ENCODE peak calls at places on chromosomes 7 and 10, in six cellular contexts. X is CD8-positive, alpha-beta memory T cell; I is mammary epithelial cell; J is IMR-90; Q is esophagus squamous epithelium; W is right lobe of liver. P is an unnamed sample.

GRCh38 chr7:82234457-82235049 is 209.0 kb downstream of the CACNA2D1 start:
- DNase-seq in X (no peak), I (no peak), J (peak), Q (no peak), W (no peak), P (no peak)

GRCh38 chr10:124285587-124286527 is 132.9 kb downstream of the OAT start:
- DNase-seq in X (no peak), I (no peak), J (no peak), Q (no peak), W (no peak), P (peak)

GRCh38 chr10:52216852-52217251 is 97.2 kb upstream of the DKK1 start:
- DNase-seq in X (no peak), I (peak), J (peak), Q (no peak), W (no peak), P (no peak)

GRCh38 chr10:8416192-8416701 is 361.8 kb downstream of the GATA3 start:
- DNase-seq in X (peak), I (no peak), J (no peak), Q (no peak), W (no peak), P (no peak)

GRCh38 chr7:152568972-152569371 is 107.0 kb downstream of the XRCC2 start:
- DNase-seq in X (no peak), I (no peak), J (no peak), Q (no peak), W (no peak), P (no peak)

GRCh38 chr7:22786290-22786932 is 36.2 kb downstream of the TOMM7 start:
- DNase-seq in X (no peak), I (no peak), J (no peak), Q (no peak), W (no peak), P (no peak)

GRCh38 chr10:23314835-23315239 is 29.8 kb downstream of the C10orf67 start:
- DNase-seq in X (no peak), I (peak), J (peak), Q (no peak), W (no peak), P (no peak)

GRCh38 chr7:117320523-117320922 is 2.3 kb downstream of the WNT2 start:
- DNase-seq in X (no peak), I (no peak), J (no peak), Q (no peak), W (no peak), P (no peak)

GRCh38 chr10:97821308-97822038 is 28.2 kb upstream of the GOLGA7B start:
- DNase-seq in X (no peak), I (no peak), J (no peak), Q (no peak), W (no peak), P (no peak)

GRCh38 chr10:127600479-127600878 is 51.4 kb downstream of the NPS start:
- DNase-seq in X (no peak), I (no peak), J (no peak), Q (no peak), W (no peak), P (no peak)

GRCh38 chr7:6476596-6477374 is 29.0 kb upstream of the DAGLB start:
- DNase-seq in X (no peak), I (no peak), J (no peak), Q (no peak), W (no peak), P (peak)

GRCh38 chr7:151454932-151455530 is 15.1 kb upstream of the CRYGN start:
- DNase-seq in X (no peak), I (no peak), J (no peak), Q (no peak), W (no peak), P (no peak)

GRCh38 chr10:458466-458865 is 231.0 kb downstream of the DIP2C start:
- DNase-seq in X (no peak), I (no peak), J (no peak), Q (no peak), W (no peak), P (no peak)

GRCh38 chr7:30990316-30991029 is 26.7 kb downstream of the GHRHR start:
- DNase-seq in X (no peak), I (no peak), J (no peak), Q (no peak), W (no peak), P (no peak)

GRCh38 chr7:50696810-50697582 is 85.7 kb downstream of the GRB10 start:
- DNase-seq in X (no peak), I (no peak), J (no peak), Q (no peak), W (no peak), P (no peak)

GRCh38 chr7:112665709-112666108 is 124.5 kb downstream of the TMEM168 start:
- DNase-seq in X (no peak), I (peak), J (peak), Q (no peak), W (no peak), P (no peak)

GRCh38 chr7:152910545-152911013 is 151.0 kb downstream of the ACTR3B start:
- DNase-seq in X (no peak), I (no peak), J (no peak), Q (no peak), W (no peak), P (no peak)

GRCh38 chr7:46835556-46835955 is 746.4 kb downstream of the TNS3 start:
- DNase-seq in X (no peak), I (no peak), J (peak), Q (no peak), W (no peak), P (no peak)

GRCh38 chr7:128906766-128907559 is 3.5 kb downstream of the KCP start:
- DNase-seq in X (peak), I (no peak), J (no peak), Q (no peak), W (no peak), P (no peak)

GRCh38 chr10:103829838-103830465 is 25.4 kb downstream of the SH3PXD2A start:
- DNase-seq in X (no peak), I (no peak), J (no peak), Q (no peak), W (no peak), P (no peak)
- H3K27ac ChIP-seq in X (no peak), I (no peak), J (no peak), Q (no peak), W (no peak), P (no peak)

DNA sequence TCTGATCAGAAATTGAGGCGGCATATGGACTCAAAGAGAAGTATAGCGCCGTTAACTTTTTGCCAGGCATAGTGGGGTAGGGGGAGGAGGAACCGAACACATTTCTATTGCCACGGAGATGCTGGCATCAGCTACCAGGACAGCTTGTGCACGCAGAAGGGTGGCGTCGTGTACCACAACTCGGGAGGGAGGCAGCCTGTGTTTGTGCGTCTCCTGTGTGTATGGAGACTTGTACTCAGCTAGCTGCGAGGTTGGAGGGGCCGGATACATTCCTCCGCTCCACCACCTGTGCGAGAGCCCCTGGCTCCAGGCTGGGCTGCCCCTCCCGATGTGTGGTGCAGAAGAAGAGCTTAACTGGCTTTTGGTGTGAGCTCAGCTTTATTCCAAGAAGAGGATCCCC is 634.9 kb downstream of the TYW1 start:
- DNase-seq in X (no peak), I (no peak), J (no peak), Q (no peak), W (no peak), P (no peak)
- H3K4me3 ChIP-seq in X (no peak), I (no peak), J (no peak), Q (no peak), W (no peak), P (no peak)

GRCh38 chr10:78407009-78407711 is 373.5 kb downstream of the RPS24 start:
- DNase-seq in X (peak), I (peak), J (peak), Q (no peak), W (peak), P (peak)
- H3K27ac ChIP-seq in X (no peak), I (no peak), J (no peak), Q (peak), W (no peak), P (no peak)

DNA sequence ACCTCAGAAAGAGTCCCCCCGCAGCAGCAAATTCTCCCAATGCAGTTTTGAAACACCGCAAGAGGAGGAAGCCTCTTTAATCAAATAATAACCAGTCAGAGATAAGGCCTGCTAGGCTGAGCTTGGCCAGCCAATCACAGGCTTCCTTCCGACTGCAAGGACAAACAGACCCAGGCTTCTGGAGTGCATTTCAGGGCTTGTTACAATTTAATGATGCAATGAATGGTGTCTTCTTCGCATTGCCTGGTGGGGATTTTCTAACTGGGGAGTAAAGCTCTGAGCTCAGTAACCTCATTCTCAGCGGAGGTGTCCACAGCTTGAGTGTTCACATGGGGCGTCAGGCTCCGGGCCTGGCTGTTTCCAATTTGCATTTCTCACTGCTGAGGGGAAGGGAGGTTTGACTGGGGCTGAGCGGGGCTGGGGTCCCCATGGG is 31.8 kb upstream of the GPAM start:
- DNase-seq in X (no peak), I (no peak), J (peak), Q (no peak), W (peak), P (no peak)
- H3K4me3 ChIP-seq in X (no peak), I (no peak), J (no peak), Q (no peak), W (peak), P (no peak)